ENCODE peak calls at places on chromosomes 2 and 18, in eight cellular contexts. G is CD8-positive, alpha-beta T cell; H is endothelial cell of umbilical vein; D is uterus; A is cardiac muscle cell; V is hepatocyte; P is aorta; U is thoracic aorta. C is an unnamed sample.

GRCh38 chr2:6290626-6291025 is 575.1 kb downstream of the CMPK2 start:
- DNase-seq in U (no peak), P (no peak), A (no peak), H (no peak), D (no peak), G (no peak), V (peak; percentile 30), C (no peak)

GRCh38 chr2:118720866-118721265 is 126.6 kb downstream of the EN1 start:
- DNase-seq in P (no peak), V (no peak), G (no peak), D (no peak), A (no peak), U (no peak), H (no peak), C (no peak)

GRCh38 chr2:218834685-218835084 is 3.1 kb upstream of the PRKAG3 start:
- DNase-seq in A (no peak), V (no peak), H (no peak), D (no peak), G (no peak), U (no peak), P (peak; percentile 21), C (no peak)

GRCh38 chr2:138071720-138072719 is 107.7 kb downstream of the HNMT start:
- DNase-seq in U (no peak), P (no peak), V (peak; percentile 41), A (no peak), G (no peak), H (no peak), D (no peak), C (peak; percentile 88)

GRCh38 chr2:238120463-238121298 is 17.8 kb upstream of the KLHL30 start:
- DNase-seq in V (no peak), P (peak; percentile 77), G (no peak), A (peak; percentile 70), H (no peak), U (no peak), D (no peak), C (no peak)

GRCh38 chr2:118714115-118714514 is 133.3 kb downstream of the EN1 start:
- DNase-seq in D (no peak), U (no peak), V (no peak), A (no peak), H (no peak), P (no peak), G (no peak), C (no peak)

GRCh38 chr2:240733803-240734495 is 42.3 kb downstream of the AQP12A start:
- DNase-seq in G (no peak), V (no peak), P (no peak), H (no peak), A (no peak), D (no peak), U (no peak), C (no peak)

GRCh38 chr2:59025157-59025757 is 784.1 kb upstream of the FANCL start:
- DNase-seq in H (peak; percentile 8), A (peak; percentile 74), D (no peak), P (no peak), G (peak; percentile 13), V (peak; percentile 60), U (no peak), C (no peak)

GRCh38 chr18:48922801-48923730 is 27.7 kb downstream of the SMAD7 start:
- DNase-seq in G (no peak), A (no peak), P (peak; percentile 88), U (no peak), D (peak; percentile 65), H (peak; percentile 52), V (peak; percentile 87), C (peak; percentile 95)

GRCh38 chr2:236176417-236176816 is 8.2 kb upstream of the GBX2 start:
- DNase-seq in H (peak; percentile 42), P (no peak), A (peak; percentile 62), V (no peak), G (no peak), D (no peak), U (no peak), C (no peak)

GRCh38 chr2:4992226-4992625 is 700.0 kb upstream of the SOX11 start:
- DNase-seq in U (no peak), D (no peak), A (peak; percentile 43), G (no peak), V (no peak), P (no peak), H (no peak), C (no peak)

GRCh38 chr18:33700513-33700976 is 122.5 kb downstream of the ASXL3 start:
- DNase-seq in U (no peak), P (no peak), G (no peak), V (no peak), A (no peak), H (no peak), D (no peak), C (no peak)

GRCh38 chr2:19158211-19158610 is 200.2 kb downstream of the OSR1 start:
- DNase-seq in H (no peak), P (no peak), G (no peak), D (no peak), A (no peak), V (no peak), U (no peak), C (no peak)

GRCh38 chr2:196278491-196278911 is 107.1 kb upstream of the STK17B start:
- DNase-seq in V (no peak), H (peak; percentile 88), G (no peak), D (no peak), P (no peak), U (no peak), A (no peak), C (peak; percentile 95)

GRCh38 chr2:5022056-5022455 is 670.1 kb upstream of the SOX11 start:
- DNase-seq in V (no peak), H (no peak), G (no peak), U (no peak), D (no peak), A (peak; percentile 32), P (no peak), C (no peak)

GRCh38 chr2:69271831-69272257 is 115.2 kb downstream of the GFPT1 start:
- DNase-seq in U (no peak), D (no peak), V (no peak), A (no peak), G (no peak), P (no peak), H (peak; percentile 61), C (peak; percentile 87)

GRCh38 chr2:206083602-206084467 is 2.1 kb downstream of the INO80D start:
- DNase-seq in U (no peak), G (peak; percentile 25), H (peak; percentile 24), P (no peak), A (peak; percentile 32), D (no peak), V (peak; percentile 34), C (no peak)

GRCh38 chr2:126358122-126358521 is 297.8 kb upstream of the GYPC start:
- DNase-seq in A (no peak), G (no peak), P (no peak), V (no peak), U (no peak), D (no peak), H (no peak), C (no peak)

GRCh38 chr18:2139676-2140075 is 431.6 kb downstream of the METTL4 start:
- DNase-seq in G (no peak), V (no peak), U (no peak), P (no peak), D (no peak), A (no peak), H (no peak), C (peak; percentile 66)

GRCh38 chr2:86807462-86808275 is 17.0 kb upstream of the CD8A start:
- DNase-seq in P (no peak), A (peak; percentile 67), G (peak; percentile 76), V (peak; percentile 73), H (peak; percentile 29), U (no peak), D (no peak), C (no peak)

GRCh38 chr18:26003391-26003790 is 87.0 kb downstream of the SS18 start:
- DNase-seq in H (peak; percentile 41), G (no peak), V (peak; percentile 24), U (no peak), P (no peak), A (peak; percentile 33), D (no peak), C (no peak)
- H3K9me3 ChIP-seq in H (no peaks in the 10 kb centered on the region), G (no peaks in the 10 kb centered on the region), V (no peaks in the 10 kb centered on the region), U (no peaks in the 10 kb centered on the region), P (no peaks in the 10 kb centered on the region), A (no peaks in the 10 kb centered on the region), D (no peaks in the 10 kb centered on the region), C (no peaks in the 10 kb centered on the region)

GRCh38 chr2:73899801-73900336 is 7.1 kb downstream of the ACTG2 start:
- DNase-seq in D (no peak), P (no peak), A (no peak), V (no peak), U (no peak), H (no peak), G (no peak), C (no peak)
- H3K4me3 ChIP-seq in D (no peak overlapping the region), P (no peak overlapping the region), A (no peak overlapping the region), V (no peak overlapping the region), U (no peak overlapping the region), H (no peak overlapping the region), G (no peak overlapping the region), C (no peak overlapping the region)

GRCh38 chr2:35251156-35251555 is 1104.4 kb upstream of the CRIM1 start:
- DNase-seq in G (no peak), D (no peak), V (no peak), P (no peak), U (no peak), H (no peak), A (no peak), C (no peak)

DNA sequence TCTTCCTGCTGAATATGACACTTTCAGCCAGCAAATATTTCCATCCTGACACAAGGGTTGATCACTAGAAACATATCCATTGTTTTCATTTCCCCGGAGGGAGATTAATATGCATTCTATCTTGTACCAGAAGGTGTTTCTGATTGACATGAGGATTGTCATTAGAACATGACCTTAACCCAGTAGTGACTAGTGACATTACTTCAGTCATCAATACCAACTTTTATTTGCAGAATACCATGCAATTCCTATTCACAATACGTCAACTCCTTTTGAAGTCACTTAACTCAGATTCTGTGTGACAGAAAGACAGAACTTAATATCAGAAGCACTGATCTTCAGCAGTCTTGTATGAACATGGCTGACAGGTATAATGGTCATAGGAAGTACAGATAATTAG is 1108.9 kb upstream of the CRIM1 start:
- DNase-seq in P (no peak), D (no peak), G (no peak), U (no peak), H (no peak), V (no peak), A (no peak), C (no peak)
- H3K9me3 ChIP-seq in P (no peaks in the 10 kb centered on the region), D (no peaks in the 10 kb centered on the region), G (no peaks in the 10 kb centered on the region), U (no peaks in the 10 kb centered on the region), H (no peaks in the 10 kb centered on the region), V (no peaks in the 10 kb centered on the region), A (no peaks in the 10 kb centered on the region), C (no peaks in the 10 kb centered on the region)

DNA sequence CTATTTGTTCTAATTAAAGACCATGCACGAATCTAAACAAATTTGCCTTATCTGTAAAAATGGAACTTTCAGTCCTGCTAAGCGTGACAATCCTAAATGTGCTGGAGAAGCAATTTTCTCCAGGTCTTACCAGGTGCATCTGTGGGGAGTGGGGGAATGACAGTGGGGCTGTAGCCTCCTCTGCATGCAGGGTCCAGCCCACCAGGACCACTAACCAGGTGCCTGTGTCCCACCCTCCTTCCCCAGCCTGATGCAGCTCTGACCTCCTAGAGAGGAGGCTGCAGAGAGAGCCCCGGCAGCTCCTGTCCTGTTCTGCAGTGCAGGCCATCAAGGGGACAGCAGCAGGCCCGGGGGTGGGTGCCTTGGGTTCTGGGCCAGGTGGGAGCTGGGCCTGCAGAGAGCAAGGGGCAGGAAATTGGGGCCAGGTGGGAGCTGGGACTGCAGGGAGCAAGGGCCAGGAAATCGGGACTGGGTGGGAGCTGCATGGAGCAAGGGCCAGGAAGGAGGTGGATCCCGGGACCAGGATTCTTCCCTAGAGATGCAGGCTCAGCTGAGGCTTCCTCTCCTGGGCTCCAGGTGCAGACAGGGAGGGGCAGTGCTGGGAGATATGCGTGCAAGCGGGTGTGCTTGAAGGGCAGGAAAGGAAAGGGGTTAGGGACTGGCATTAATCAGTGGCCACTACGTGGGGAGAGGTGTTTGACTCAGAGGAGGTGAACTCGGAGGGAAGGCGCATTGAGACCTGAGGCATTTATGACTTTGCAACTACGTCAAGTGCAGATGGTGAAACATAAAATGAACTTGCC is 185.3 kb downstream of the ANKRD30B start:
- DNase-seq in A (no peak), V (no peak), P (no peak), G (no peak), D (no peak), H (no peak), U (no peak), C (no peak)
- H3K4me3 ChIP-seq in A (no peak overlapping the region), V (no peak overlapping the region), P (no peak overlapping the region), G (no peak overlapping the region), D (no peak overlapping the region), H (no peak overlapping the region), U (no peak overlapping the region), C (no peak overlapping the region)